ENCODE peak calls at places on chromosomes 16 and 17, in eight cellular contexts. H is cardiac septum, N is OCI-LY7, O is T follicular helper cell, Q is kidney, T is naive B cell, R is hepatic stellate cell, S is fibroblast of the aortic adventitia. I is an unnamed sample.
A peak's percentile ranks its signal among the peaks of the same experiment; 100 is the strongest.

GRCh38 chr16:4115209-4115940 is 867 bp downstream of the ADCY9 start:
- DNase-seq in T (peak; percentile 20), R (peak; percentile 86), H (no peak), N (no peak), Q (peak; percentile 89), S (peak; percentile 70), O (peak; percentile 23), I (peak; percentile 36)

GRCh38 chr16:317583-317982 is 34.6 kb downstream of the PDIA2 start:
- DNase-seq in S (no peak), R (no peak), T (no peak), O (no peak), Q (no peak), N (no peak), H (no peak), I (no peak)

GRCh38 chr16:52611817-52612673 is 65.1 kb upstream of the TOX3 start:
- DNase-seq in N (no peak), R (no peak), H (no peak), T (no peak), O (no peak), S (no peak), Q (no peak), I (no peak)

GRCh38 chr17:59221159-59221847 is 992 bp downstream of the GDPD1 start:
- DNase-seq in Q (no peak), R (no peak), N (no peak), T (no peak), H (no peak), S (no peak), O (no peak), I (no peak)

GRCh38 chr16:30741461-30741914 is 6.7 kb upstream of the PHKG2 start:
- DNase-seq in R (peak; percentile 94), S (peak; percentile 83), Q (peak; percentile 82), O (no peak), H (peak; percentile 55), N (no peak), T (no peak), I (no peak)

GRCh38 chr17:76420356-76421053 is 32.4 kb downstream of the UBE2O start:
- DNase-seq in N (peak; percentile 35), T (no peak), S (no peak), H (no peak), Q (no peak), R (no peak), O (no peak), I (no peak)

GRCh38 chr16:79589495-79590134 is 10.9 kb downstream of the MAF start:
- DNase-seq in H (no peak), Q (peak; percentile 78), N (no peak), O (no peak), T (no peak), S (no peak), R (no peak), I (no peak)

GRCh38 chr16:23949630-23950290 is 114.0 kb downstream of the PRKCB start:
- DNase-seq in R (no peak), Q (peak; percentile 80), S (no peak), H (no peak), T (peak; percentile 74), O (peak; percentile 53), N (peak; percentile 59), I (peak; percentile 45)

GRCh38 chr16:8867483-8868271 is 1.1 kb downstream of the CARHSP1 start:
- DNase-seq in T (no peak), H (no peak), Q (no peak), N (peak; percentile 57), R (no peak), O (no peak), S (no peak), I (no peak)

GRCh38 chr16:17001471-17001870 is 469.3 kb downstream of the XYLT1 start:
- DNase-seq in O (no peak), T (no peak), H (no peak), Q (no peak), N (no peak), R (no peak), S (no peak), I (no peak)

GRCh38 chr16:56631832-56632159 is 663 bp upstream of the MT1M start:
- DNase-seq in O (no peak), T (no peak), H (no peak), Q (no peak), R (no peak), N (no peak), S (no peak), I (no peak)

GRCh38 chr16:89893642-89894548 is 20.5 kb downstream of the TCF25 start:
- DNase-seq in T (no peak), S (no peak), O (no peak), Q (no peak), H (no peak), R (no peak), N (no peak), I (no peak)

GRCh38 chr16:1865902-1866690 is 5.9 kb downstream of the MEIOB start:
- DNase-seq in H (no peak), R (no peak), Q (no peak), N (no peak), S (no peak), T (no peak), O (no peak), I (no peak)

GRCh38 chr17:80096531-80097306 is 4.7 kb upstream of the GAA start:
- DNase-seq in N (no peak), T (no peak), R (no peak), O (no peak), S (no peak), Q (peak; percentile 51), H (no peak), I (no peak)

GRCh38 chr17:71970312-71970711 is 150.5 kb upstream of the SOX9 start:
- DNase-seq in O (no peak), N (no peak), T (no peak), H (no peak), S (no peak), R (no peak), Q (no peak), I (no peak)

GRCh38 chr16:12868788-12869187 is 32.6 kb upstream of the SHISA9 start:
- DNase-seq in R (no peak), N (no peak), Q (no peak), T (no peak), S (no peak), H (no peak), O (no peak), I (no peak)

GRCh38 chr16:4685776-4686496 is 7.4 kb upstream of the NUDT16L1 start:
- DNase-seq in S (no peak), N (no peak), Q (no peak), H (no peak), O (no peak), R (no peak), T (no peak), I (no peak)

GRCh38 chr16:69839240-69839688 is 77.1 kb downstream of the WWP2 start:
- DNase-seq in Q (no peak), O (no peak), H (no peak), N (no peak), R (no peak), S (no peak), T (no peak), I (no peak)

GRCh38 chr16:55035956-55036355 is 105.3 kb downstream of the IRX5 start:
- DNase-seq in N (no peak), O (no peak), H (no peak), S (no peak), T (no peak), Q (no peak), R (no peak), I (no peak)

GRCh38 chr17:1031711-1032110 is 34.8 kb downstream of the TIMM22 start:
- DNase-seq in S (peak; percentile 36), Q (peak; percentile 90), N (no peak), H (no peak), O (no peak), T (no peak), R (peak; percentile 53), I (no peak)

GRCh38 chr16:85829751-85830445 is 30.4 kb downstream of the COX4I1 start:
- DNase-seq in N (no peak), R (no peak), Q (peak; percentile 46), O (no peak), S (no peak), T (no peak), H (peak; percentile 79), I (peak; percentile 82)

GRCh38 chr17:28743243-28744103 is at the start of gene TRAF4:
- DNase-seq in T (peak; percentile 87), S (peak; percentile 84), H (peak; percentile 87), O (peak; percentile 59), N (peak; percentile 92), Q (peak; percentile 94), R (peak; percentile 92), I (peak; percentile 80)

GRCh38 chr17:80109066-80109618 is 7.8 kb downstream of the GAA start:
- DNase-seq in N (no peak), S (no peak), O (no peak), Q (peak; percentile 29), R (no peak), T (no peak), H (no peak), I (no peak)

GRCh38 chr17:71519285-71519684 is 601.5 kb upstream of the SOX9 start:
- DNase-seq in R (no peak), S (no peak), T (no peak), N (no peak), Q (no peak), O (no peak), H (no peak), I (no peak)

GRCh38 chr16:14057878-14058382 is 13.2 kb upstream of the MRTFB start:
- DNase-seq in R (no peak), S (no peak), N (no peak), H (no peak), O (no peak), T (no peak), Q (no peak), I (no peak)

GRCh38 chr17:75808905-75809621 is 24.5 kb downstream of the UNK start:
- DNase-seq in Q (no peak), N (no peak), T (no peak), H (peak; percentile 85), S (peak; percentile 93), O (no peak), R (peak; percentile 74), I (no peak)

GRCh38 chr16:68469728-68470460 is 21.6 kb upstream of the SMPD3 start:
- DNase-seq in N (no peak), Q (no peak), R (no peak), H (no peak), T (peak; percentile 12), S (peak; percentile 2), O (no peak), I (peak; percentile 58)